ENCODE peak calls at places on chromosomes 1 and 21, in ten cellular contexts. L, Q, W, M, K, J, D, O, Y and A are unnamed samples.
A peak's percentile ranks its signal among the peaks of the same experiment; 100 is the strongest.

GRCh38 chr1:160084771-160085321 is 3.5 kb downstream of the KCNJ9 start:
- DNase-seq in L (no peak), K (no peak), Q (no peak), J (no peak), D (no peak), Y (no peak), W (no peak), M (no peak), O (no peak), A (no peak)

GRCh38 chr1:204885288-204885711 is 14.6 kb downstream of the NFASC start:
- DNase-seq in M (peak; percentile 88), O (peak; percentile 72), K (peak; percentile 5), Q (no peak), W (no peak), Y (peak; percentile 63), D (no peak), J (no peak), L (peak; percentile 22), A (peak; percentile 82)

GRCh38 chr1:41447995-41448770 is 36.3 kb downstream of the EDN2 start:
- DNase-seq in L (no peak), Y (no peak), K (no peak), M (no peak), D (no peak), W (no peak), J (peak; percentile 18), Q (no peak), O (no peak), A (no peak)

GRCh38 chr1:234771642-234772344 is 161.8 kb upstream of the IRF2BP2 start:
- DNase-seq in W (peak; percentile 20), D (no peak), K (peak; percentile 3), Y (no peak), O (no peak), Q (peak; percentile 12), J (peak; percentile 55), L (peak; percentile 18), M (peak; percentile 36), A (no peak)

GRCh38 chr1:235011064-235011598 is 117.5 kb downstream of the TOMM20 start:
- DNase-seq in K (no peak), Q (no peak), Y (no peak), L (no peak), J (no peak), W (no peak), D (no peak), O (no peak), M (no peak), A (no peak)

GRCh38 chr1:47160716-47161115 is 23.5 kb downstream of the CYP4A22 start:
- DNase-seq in K (no peak), M (no peak), Y (no peak), L (no peak), Q (no peak), W (no peak), D (no peak), O (no peak), J (no peak), A (no peak)

GRCh38 chr1:15214507-15214906 is 32.5 kb upstream of the FHAD1 start:
- DNase-seq in J (no peak), Q (no peak), M (no peak), O (no peak), L (peak; percentile 76), W (no peak), Y (no peak), K (no peak), D (no peak), A (no peak)

GRCh38 chr21:32298658-32299081 is at the start of gene MRAP:
- DNase-seq in J (no peak), Q (no peak), K (no peak), W (no peak), D (no peak), M (no peak), L (no peak), O (no peak), Y (no peak), A (no peak)

GRCh38 chr1:208604295-208604694 is 360.1 kb upstream of the PLXNA2 start:
- DNase-seq in Q (peak; percentile 86), Y (no peak), M (peak; percentile 26), D (no peak), K (peak; percentile 72), O (peak; percentile 63), L (no peak), J (no peak), W (no peak), A (peak; percentile 7)

GRCh38 chr1:198649598-198650338 is 10.9 kb downstream of the PTPRC start:
- DNase-seq in K (no peak), Q (no peak), O (no peak), W (no peak), M (no peak), D (no peak), Y (no peak), J (no peak), L (no peak), A (no peak)

GRCh38 chr1:94236021-94236491 is 1.3 kb downstream of the ARHGAP29 start:
- DNase-seq in J (no peak), D (no peak), O (no peak), M (peak; percentile 63), K (no peak), W (no peak), Q (peak; percentile 47), Y (no peak), L (no peak), A (peak; percentile 52)

GRCh38 chr1:204417231-204417997 is 5.8 kb upstream of the PPP1R15B start:
- DNase-seq in L (peak; percentile 91), J (peak; percentile 77), O (peak; percentile 98), W (no peak), D (peak; percentile 83), M (peak; percentile 98), Q (peak; percentile 99), K (peak; percentile 93), Y (peak; percentile 74), A (peak; percentile 98)

GRCh38 chr1:72282271-72282656 is at the start of gene NEGR1:
- DNase-seq in M (peak; percentile 74), Q (peak; percentile 54), D (no peak), L (peak; percentile 57), O (peak; percentile 50), J (peak; percentile 12), Y (no peak), W (no peak), K (peak; percentile 78), A (peak; percentile 60)

GRCh38 chr1:230091473-230092231 is 24.6 kb downstream of the GALNT2 start:
- DNase-seq in Q (peak; percentile 99), K (peak; percentile 29), M (peak; percentile 68), W (no peak), Y (no peak), J (peak; percentile 65), D (no peak), L (no peak), O (no peak), A (peak; percentile 64)

GRCh38 chr1:27963393-27963792 is 3.6 kb downstream of the XKR8 start:
- DNase-seq in L (no peak), Y (no peak), W (no peak), D (no peak), K (no peak), J (no peak), O (no peak), M (no peak), Q (no peak), A (no peak)

GRCh38 chr1:83967336-83967735 is 31.6 kb downstream of the TTLL7 start:
- DNase-seq in Q (no peak), W (no peak), J (no peak), L (no peak), O (no peak), Y (no peak), M (peak; percentile 27), K (no peak), D (no peak), A (no peak)

GRCh38 chr1:85358702-85359438 is 82.4 kb upstream of the BCL10 start:
- DNase-seq in Y (no peak), W (no peak), Q (peak; percentile 30), J (no peak), L (no peak), M (no peak), K (no peak), D (no peak), O (no peak), A (no peak)

GRCh38 chr1:7705908-7706216 is 65.2 kb upstream of the VAMP3 start:
- DNase-seq in K (no peak), D (no peak), O (peak; percentile 8), W (no peak), Q (peak; percentile 7), J (no peak), L (no peak), Y (no peak), M (no peak), A (no peak)
- H3K4me3 ChIP-seq in K (no peak overlapping the region), D (no peak overlapping the region), O (no peak overlapping the region), W (no peak overlapping the region), Q (peak overlapping the region; percentile 50), J (no peak overlapping the region), L (no peak overlapping the region), Y (no peak overlapping the region), M (no peak overlapping the region), A (no peak overlapping the region)

DNA sequence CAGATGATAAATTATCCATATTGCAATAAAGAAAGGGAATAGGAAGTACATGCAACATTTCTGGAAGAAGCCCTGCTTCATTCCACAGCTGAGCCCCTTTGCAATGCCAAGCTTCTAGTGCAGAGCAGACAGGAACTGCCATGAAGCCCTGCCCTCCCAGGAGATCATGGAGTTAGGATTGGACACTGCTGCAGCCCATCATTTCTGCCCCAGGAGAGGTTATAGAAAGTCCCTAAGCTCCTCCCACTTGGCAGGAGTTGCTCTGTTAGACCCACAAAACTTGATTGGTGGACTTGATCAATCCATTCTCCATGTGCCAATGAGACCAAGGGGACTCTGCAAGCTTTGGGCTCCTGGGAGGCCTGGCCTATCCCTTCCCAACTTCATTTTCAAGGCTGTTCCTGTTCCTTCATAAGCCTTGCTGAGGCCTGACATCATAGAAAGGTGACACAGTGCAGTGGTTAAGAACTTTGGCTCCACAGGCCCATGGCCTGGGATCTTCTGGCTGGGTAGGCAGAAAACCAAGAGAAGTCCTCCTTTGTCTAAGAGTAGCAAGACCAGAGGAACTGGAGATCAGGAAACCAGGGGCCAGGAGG is 1.3 kb upstream of the LAPTM5 start:
- DNase-seq in Q (peak; percentile 11), M (peak; percentile 35), W (peak; percentile 68), Y (no peak), K (peak; percentile 31), O (peak; percentile 20), J (no peak), L (no peak), D (peak; percentile 42), A (no peak)
- H3K4me1 ChIP-seq in Q (peaks cover 18% of the 10 kb centered on the region), M (peaks cover 12% of the 10 kb centered on the region), W (peaks cover 61% of the 10 kb centered on the region), Y (peaks cover 19% of the 10 kb centered on the region), K (peaks cover 6% of the 10 kb centered on the region), O (peaks cover 24% of the 10 kb centered on the region), J (peaks cover 44% of the 10 kb centered on the region), L (peaks cover 8% of the 10 kb centered on the region), D (no peaks in the 10 kb centered on the region), A (peaks cover 26% of the 10 kb centered on the region)

DNA sequence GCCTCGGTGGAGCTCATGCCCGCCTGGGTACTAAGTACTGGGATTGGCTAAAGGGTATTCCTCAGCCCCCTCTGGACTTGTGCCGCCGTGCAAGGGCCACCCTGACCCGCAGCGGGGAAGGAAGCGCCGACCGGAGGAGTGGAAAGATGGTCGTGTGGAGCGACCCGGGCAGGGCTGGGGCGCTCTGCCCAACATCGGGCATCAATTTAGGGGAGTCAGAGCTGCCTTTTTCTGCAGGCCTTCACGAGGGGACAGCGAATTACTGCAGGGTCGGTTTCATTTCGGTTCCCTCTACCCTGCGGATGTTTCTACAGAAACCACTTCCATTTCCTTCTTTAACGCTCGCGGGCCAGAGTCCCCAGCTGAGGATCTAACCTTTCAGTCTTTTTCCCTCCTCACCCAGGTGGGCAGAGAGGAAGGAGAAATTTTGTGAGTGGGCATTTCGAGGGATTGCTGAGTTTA is 986 bp downstream of the TOR1AIP1 start:
- DNase-seq in Q (no peak), O (no peak), W (peak; percentile 69), K (no peak), M (no peak), J (no peak), L (no peak), Y (no peak), D (no peak), A (no peak)
- TF ChIP-seq EZH2 in Q (no peak), O (no peak), W (no peak), K (no peak), M (no peak), J (no peak), L (no peak), Y (no peak), D (no peak), A (no peak)

GRCh38 chr1:67687649-67688048 is 2.6 kb downstream of the GADD45A start:
- DNase-seq in M (peak; percentile 90), L (no peak), Q (peak; percentile 79), D (no peak), O (peak; percentile 34), Y (peak; percentile 37), W (no peak), J (no peak), K (no peak), A (peak; percentile 85)
- H3K4me3 ChIP-seq in M (peak overlapping the region; percentile 97), L (peak overlapping the region; percentile 19), Q (peak overlapping the region; percentile 87), D (no peak overlapping the region), O (peak overlapping the region; percentile 78), Y (peak overlapping the region; percentile 99), W (no peak overlapping the region), J (peak overlapping the region; percentile 90), K (peak overlapping the region; percentile 82), A (peak overlapping the region; percentile 85)